ENCODE peak calls at places on chromosomes 16 and 17, in six cellular contexts. J is activated CD4-positive, CD25-positive, alpha-beta regulatory T cell; W is upper lobe of right lung; M is mesendoderm; Y is NCI-H1436; P is heart right ventricle. C is an unnamed sample.

GRCh38 chr16:30518552-30518951 is 7.8 kb downstream of the ZNF768 start:
- DNase-seq in J (no peak), W (no peak), M (no peak), Y (no peak), P (no peak), C (no peak)

GRCh38 chr17:81390436-81391214 is 4.6 kb upstream of the BAHCC1 start:
- DNase-seq in J (no peak), W (no peak), M (peak), Y (no peak), P (no peak), C (no peak)

GRCh38 chr17:28807925-28808641 is 34.5 kb downstream of the FAM222B start:
- DNase-seq in J (no peak), W (no peak), M (no peak), Y (no peak), P (no peak), C (peak)

GRCh38 chr17:75845058-75845711 is 981 bp upstream of the UNC13D start:
- DNase-seq in J (no peak), W (peak), M (peak), Y (peak), P (peak), C (peak)

GRCh38 chr17:48542956-48543853 is 1.7 kb downstream of the HOXB2 start:
- DNase-seq in J (peak), W (no peak), M (peak), Y (no peak), P (peak), C (peak)

GRCh38 chr16:15973460-15973859 is 24.0 kb downstream of the ABCC1 start:
- DNase-seq in J (no peak), W (no peak), M (no peak), Y (no peak), P (no peak), C (no peak)

GRCh38 chr17:49996495-49997255 is 1.7 kb upstream of the DLX3 start:
- DNase-seq in J (peak), W (peak), M (peak), Y (peak), P (peak), C (peak)

GRCh38 chr17:57288034-57288752 is 31.9 kb downstream of the MSI2 start:
- DNase-seq in J (no peak), W (no peak), M (no peak), Y (no peak), P (no peak), C (no peak)

GRCh38 chr17:4583796-4584124 is 569 bp upstream of the SMTNL2 start:
- DNase-seq in J (no peak), W (no peak), M (peak), Y (no peak), P (peak), C (no peak)

GRCh38 chr16:23949630-23950290 is 114.0 kb downstream of the PRKCB start:
- DNase-seq in J (peak), W (peak), M (no peak), Y (no peak), P (no peak), C (no peak)

GRCh38 chr16:20898938-20899502 is 1.1 kb downstream of the DCUN1D3 start:
- DNase-seq in J (no peak), W (no peak), M (peak), Y (no peak), P (no peak), C (no peak)

GRCh38 chr16:85334718-85335583 is 222.7 kb upstream of the CIBAR2 start:
- DNase-seq in J (no peak), W (no peak), M (peak), Y (no peak), P (no peak), C (no peak)

GRCh38 chr17:72947475-72947874 is 145.0 kb downstream of the SLC39A11 start:
- DNase-seq in J (no peak), W (no peak), M (no peak), Y (no peak), P (no peak), C (no peak)

GRCh38 chr16:3646348-3646920 is 8.1 kb upstream of the DNASE1 start:
- DNase-seq in J (no peak), W (peak), M (peak), Y (no peak), P (no peak), C (peak)

GRCh38 chr17:68771867-68772515 is 170.8 kb upstream of the FAM20A start:
- DNase-seq in J (no peak), W (no peak), M (peak), Y (peak), P (peak), C (peak)

GRCh38 chr17:63692195-63692816 is 7.6 kb downstream of the LIMD2 start:
- DNase-seq in J (no peak), W (no peak), M (no peak), Y (no peak), P (no peak), C (no peak)

GRCh38 chr17:33200116-33200515 is 93.0 kb downstream of the ASIC2 start:
- DNase-seq in J (no peak), W (no peak), M (no peak), Y (no peak), P (no peak), C (peak)

GRCh38 chr17:28280826-28281225 is 38.2 kb upstream of the TMEM97 start:
- DNase-seq in J (no peak), W (no peak), M (no peak), Y (no peak), P (no peak), C (no peak)

GRCh38 chr16:51465026-51465425 is 314.0 kb upstream of the SALL1 start:
- DNase-seq in J (no peak), W (no peak), M (no peak), Y (no peak), P (no peak), C (no peak)

GRCh38 chr17:49031965-49032928 is 35.1 kb downstream of the IGF2BP1 start:
- DNase-seq in J (no peak), W (no peak), M (peak), Y (peak), P (peak), C (peak)

GRCh38 chr17:66437466-66438026 is 135.1 kb downstream of the PRKCA start:
- DNase-seq in J (no peak), W (no peak), M (no peak), Y (no peak), P (no peak), C (no peak)

GRCh38 chr17:58156839-58157803 is 8.9 kb downstream of the OR4D1 start:
- DNase-seq in J (no peak), W (peak), M (peak), Y (peak), P (no peak), C (peak)

GRCh38 chr16:1535391-1536291 is 2.2 kb downstream of the TMEM204 start:
- DNase-seq in J (no peak), W (peak), M (no peak), Y (no peak), P (no peak), C (no peak)

GRCh38 chr16:7369181-7369580 is 36.5 kb downstream of the RBFOX1 start:
- DNase-seq in J (no peak), W (no peak), M (no peak), Y (no peak), P (no peak), C (no peak)

GRCh38 chr17:6548578-6549330 is 7.6 kb downstream of the PITPNM3 start:
- DNase-seq in J (no peak), W (no peak), M (no peak), Y (no peak), P (peak), C (peak)

GRCh38 chr17:64015447-64015846 is 5.0 kb downstream of the ICAM2 start:
- DNase-seq in J (no peak), W (no peak), M (no peak), Y (no peak), P (no peak), C (no peak)

GRCh38 chr16:3492356-3492755 is 2.9 kb downstream of the C16orf90 start:
- DNase-seq in J (no peak), W (no peak), M (no peak), Y (no peak), P (no peak), C (no peak)

GRCh38 chr16:2420035-2420434 is 9.2 kb upstream of the CCNF start:
- DNase-seq in J (no peak), W (no peak), M (no peak), Y (no peak), P (no peak), C (no peak)

GRCh38 chr17:40203131-40203530 is 16.0 kb upstream of the WIPF2 start:
- DNase-seq in J (no peak), W (no peak), M (no peak), Y (no peak), P (no peak), C (no peak)

GRCh38 chr17:5042152-5043022 is 7.2 kb upstream of the SLC52A1 start:
- DNase-seq in J (no peak), W (no peak), M (no peak), Y (no peak), P (no peak), C (no peak)

GRCh38 chr16:19573997-19574396 is 18.5 kb downstream of the VPS35L start:
- DNase-seq in J (no peak), W (no peak), M (no peak), Y (no peak), P (no peak), C (no peak)

GRCh38 chr16:73196670-73197069 is 148.7 kb upstream of the ZFHX3 start:
- DNase-seq in J (no peak), W (peak), M (peak), Y (peak), P (peak), C (no peak)

GRCh38 chr16:24925163-24925562 is 79.4 kb downstream of the SLC5A11 start:
- DNase-seq in J (no peak), W (no peak), M (no peak), Y (no peak), P (no peak), C (no peak)

GRCh38 chr16:734208-734980 is 6.4 kb downstream of the CIAO3 start:
- DNase-seq in J (no peak), W (no peak), M (no peak), Y (no peak), P (no peak), C (no peak)

GRCh38 chr16:22727285-22728166 is 86.4 kb upstream of the HS3ST2 start:
- DNase-seq in J (no peak), W (no peak), M (no peak), Y (no peak), P (no peak), C (peak)

GRCh38 chr17:44309472-44309871 is 1.1 kb downstream of the RUNDC3A start:
- DNase-seq in J (no peak), W (no peak), M (peak), Y (no peak), P (no peak), C (no peak)